ENCODE peak calls at places on chromosomes 3 and 15, in eight cellular contexts. One of them, this sample, is unnamed.

GRCh38 chr3:14509796-14510100 is 30.4 kb downstream of the GRIP2 start:
- DNase-seq in body of pancreas: no peak
- DNase-seq in HepG2: no peak
- DNase-seq in BE2C: no peak
- DNase-seq in epithelial cell of esophagus: no peak
- DNase-seq in AG10803: no peak
- DNase-seq in bronchial epithelial cell: no peak
- DNase-seq in Peyer's patch: peak; percentile 34
- DNase-seq in this sample: no peak

GRCh38 chr15:62512906-62513305 is 347.8 kb upstream of the C2CD4B start:
- DNase-seq in body of pancreas: no peak
- DNase-seq in HepG2: no peak
- DNase-seq in BE2C: no peak
- DNase-seq in epithelial cell of esophagus: no peak
- DNase-seq in AG10803: no peak
- DNase-seq in bronchial epithelial cell: no peak
- DNase-seq in Peyer's patch: no peak
- DNase-seq in this sample: no peak

GRCh38 chr3:134600685-134601502 is 49.9 kb downstream of the KY start:
- DNase-seq in body of pancreas: peak; percentile 66
- DNase-seq in HepG2: peak; percentile 23
- DNase-seq in BE2C: peak; percentile 81
- DNase-seq in epithelial cell of esophagus: peak; percentile 66
- DNase-seq in AG10803: peak; percentile 55
- DNase-seq in bronchial epithelial cell: peak; percentile 29
- DNase-seq in Peyer's patch: peak; percentile 59
- DNase-seq in this sample: peak; percentile 73

GRCh38 chr15:95371664-95372063 is 958.8 kb upstream of the NR2F2 start:
- DNase-seq in body of pancreas: no peak
- DNase-seq in HepG2: no peak
- DNase-seq in BE2C: no peak
- DNase-seq in epithelial cell of esophagus: peak; percentile 57
- DNase-seq in AG10803: no peak
- DNase-seq in bronchial epithelial cell: peak; percentile 57
- DNase-seq in Peyer's patch: no peak
- DNase-seq in this sample: peak; percentile 2

GRCh38 chr15:62889734-62890505 is 152.6 kb upstream of the TPM1 start:
- DNase-seq in body of pancreas: peak; percentile 64
- DNase-seq in HepG2: no peak
- DNase-seq in BE2C: no peak
- DNase-seq in epithelial cell of esophagus: peak; percentile 59
- DNase-seq in AG10803: peak; percentile 92
- DNase-seq in bronchial epithelial cell: peak; percentile 73
- DNase-seq in Peyer's patch: no peak
- DNase-seq in this sample: peak; percentile 91

GRCh38 chr15:26674467-26674866 is 98.4 kb downstream of the GABRB3 start:
- DNase-seq in body of pancreas: no peak
- DNase-seq in HepG2: no peak
- DNase-seq in BE2C: peak; percentile 71
- DNase-seq in epithelial cell of esophagus: no peak
- DNase-seq in AG10803: no peak
- DNase-seq in bronchial epithelial cell: no peak
- DNase-seq in Peyer's patch: no peak
- DNase-seq in this sample: no peak

GRCh38 chr15:40430271-40430805 is 10.4 kb upstream of the BAHD1 start:
- DNase-seq in body of pancreas: no peak
- DNase-seq in HepG2: no peak
- DNase-seq in BE2C: no peak
- DNase-seq in epithelial cell of esophagus: peak; percentile 37
- DNase-seq in AG10803: peak; percentile 64
- DNase-seq in bronchial epithelial cell: no peak
- DNase-seq in Peyer's patch: no peak
- DNase-seq in this sample: peak; percentile 38

GRCh38 chr3:132161608-132162007 is 126.8 kb upstream of the CPNE4 start:
- DNase-seq in body of pancreas: no peak
- DNase-seq in HepG2: no peak
- DNase-seq in BE2C: peak; percentile 22
- DNase-seq in epithelial cell of esophagus: no peak
- DNase-seq in AG10803: no peak
- DNase-seq in bronchial epithelial cell: no peak
- DNase-seq in Peyer's patch: no peak
- DNase-seq in this sample: no peak

GRCh38 chr15:59484399-59484798 is 46.4 kb downstream of the FAM81A start:
- DNase-seq in body of pancreas: no peak
- DNase-seq in HepG2: no peak
- DNase-seq in BE2C: no peak
- DNase-seq in epithelial cell of esophagus: no peak
- DNase-seq in AG10803: no peak
- DNase-seq in bronchial epithelial cell: no peak
- DNase-seq in Peyer's patch: no peak
- DNase-seq in this sample: no peak

GRCh38 chr15:39556461-39556860 is 24.4 kb upstream of the THBS1 start:
- DNase-seq in body of pancreas: no peak
- DNase-seq in HepG2: no peak
- DNase-seq in BE2C: no peak
- DNase-seq in epithelial cell of esophagus: peak; percentile 82
- DNase-seq in AG10803: no peak
- DNase-seq in bronchial epithelial cell: peak; percentile 83
- DNase-seq in Peyer's patch: no peak
- DNase-seq in this sample: no peak

DNA sequence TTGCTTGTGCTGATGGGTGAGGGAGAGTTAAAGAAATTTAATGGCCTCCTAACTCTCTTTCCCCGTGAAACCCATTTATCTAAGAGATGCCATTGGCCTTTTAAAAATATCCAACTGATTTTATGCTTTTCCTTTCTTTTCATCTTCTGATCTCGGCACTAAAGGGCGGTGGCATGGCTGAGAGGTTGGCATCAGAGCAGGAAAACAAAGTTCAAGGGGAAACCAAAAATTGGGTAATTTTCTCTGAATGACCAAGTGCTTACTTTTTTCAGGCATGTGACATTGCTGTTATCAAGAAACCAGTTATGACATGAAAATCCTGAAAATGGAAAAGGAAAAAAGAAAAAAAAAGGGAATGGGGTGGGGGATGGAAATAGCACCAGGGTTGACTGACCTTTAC is 3.2 kb downstream of the CGNL1 start:
- DNase-seq in body of pancreas: no peak
- DNase-seq in HepG2: no peak
- DNase-seq in BE2C: no peak
- DNase-seq in epithelial cell of esophagus: no peak
- DNase-seq in AG10803: no peak
- DNase-seq in bronchial epithelial cell: no peak
- DNase-seq in Peyer's patch: no peak
- DNase-seq in this sample: no peak
- H3K4me3 ChIP-seq in body of pancreas: no peak overlapping the region
- H3K4me3 ChIP-seq in HepG2: no peak overlapping the region
- H3K4me3 ChIP-seq in BE2C: no peak overlapping the region
- H3K4me3 ChIP-seq in epithelial cell of esophagus: no peak overlapping the region
- H3K4me3 ChIP-seq in AG10803: no peak overlapping the region
- H3K4me3 ChIP-seq in bronchial epithelial cell: no peak overlapping the region
- H3K4me3 ChIP-seq in Peyer's patch: no peak overlapping the region
- H3K4me3 ChIP-seq in this sample: no peak overlapping the region

GRCh38 chr3:40576431-40576830 is 51.7 kb downstream of the ZNF621 start:
- DNase-seq in body of pancreas: no peak
- DNase-seq in HepG2: no peak
- DNase-seq in BE2C: no peak
- DNase-seq in epithelial cell of esophagus: no peak
- DNase-seq in AG10803: no peak
- DNase-seq in bronchial epithelial cell: peak; percentile 8
- DNase-seq in Peyer's patch: no peak
- DNase-seq in this sample: no peak
- H3K4me3 ChIP-seq in body of pancreas: no peak overlapping the region
- H3K4me3 ChIP-seq in HepG2: no peak overlapping the region
- H3K4me3 ChIP-seq in BE2C: no peak overlapping the region
- H3K4me3 ChIP-seq in epithelial cell of esophagus: no peak overlapping the region
- H3K4me3 ChIP-seq in AG10803: no peak overlapping the region
- H3K4me3 ChIP-seq in bronchial epithelial cell: no peak overlapping the region
- H3K4me3 ChIP-seq in Peyer's patch: no peak overlapping the region
- H3K4me3 ChIP-seq in this sample: no peak overlapping the region

DNA sequence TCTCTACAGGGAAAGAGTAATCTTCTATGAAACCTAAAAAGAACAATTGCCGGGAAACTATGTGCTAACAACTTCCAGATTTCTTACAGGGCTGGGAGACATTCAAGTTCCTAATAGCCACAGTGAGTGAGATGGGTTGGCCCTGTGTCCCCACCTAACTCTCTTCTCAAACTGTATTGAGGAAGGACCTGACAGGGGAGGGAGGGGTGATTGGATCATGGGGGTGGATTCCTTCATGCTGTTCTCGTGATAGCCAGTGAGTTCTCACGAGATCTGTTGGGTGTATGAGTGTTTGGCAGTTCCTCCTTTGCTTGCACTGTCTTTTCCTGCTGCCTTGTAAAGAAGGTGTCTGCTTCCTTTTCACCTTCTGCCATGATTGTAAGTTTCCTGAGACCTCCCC is 958.7 kb downstream of the AGBL1 start:
- DNase-seq in body of pancreas: no peak
- DNase-seq in HepG2: no peak
- DNase-seq in BE2C: no peak
- DNase-seq in epithelial cell of esophagus: no peak
- DNase-seq in AG10803: peak; percentile 10
- DNase-seq in bronchial epithelial cell: no peak
- DNase-seq in Peyer's patch: no peak
- DNase-seq in this sample: peak; percentile 74
- H3K4me3 ChIP-seq in body of pancreas: no peak overlapping the region
- H3K4me3 ChIP-seq in HepG2: no peak overlapping the region
- H3K4me3 ChIP-seq in BE2C: no peak overlapping the region
- H3K4me3 ChIP-seq in epithelial cell of esophagus: no peak overlapping the region
- H3K4me3 ChIP-seq in AG10803: no peak overlapping the region
- H3K4me3 ChIP-seq in bronchial epithelial cell: no peak overlapping the region
- H3K4me3 ChIP-seq in Peyer's patch: no peak overlapping the region
- H3K4me3 ChIP-seq in this sample: no peak overlapping the region

GRCh38 chr3:125140817-125141595 is 71.5 kb downstream of the SLC12A8 start:
- DNase-seq in body of pancreas: no peak
- DNase-seq in HepG2: no peak
- DNase-seq in BE2C: no peak
- DNase-seq in epithelial cell of esophagus: no peak
- DNase-seq in AG10803: no peak
- DNase-seq in bronchial epithelial cell: no peak
- DNase-seq in Peyer's patch: no peak
- DNase-seq in this sample: no peak

GRCh38 chr3:125143538-125143937 is 69.0 kb downstream of the SLC12A8 start:
- DNase-seq in body of pancreas: no peak
- DNase-seq in HepG2: no peak
- DNase-seq in BE2C: no peak
- DNase-seq in epithelial cell of esophagus: no peak
- DNase-seq in AG10803: no peak
- DNase-seq in bronchial epithelial cell: no peak
- DNase-seq in Peyer's patch: no peak
- DNase-seq in this sample: peak; percentile 52

GRCh38 chr3:125140011-125140813 is 72.3 kb downstream of the SLC12A8 start:
- DNase-seq in body of pancreas: no peak
- DNase-seq in HepG2: no peak
- DNase-seq in BE2C: no peak
- DNase-seq in epithelial cell of esophagus: peak; percentile 91
- DNase-seq in AG10803: peak; percentile 85
- DNase-seq in bronchial epithelial cell: peak; percentile 89
- DNase-seq in Peyer's patch: no peak
- DNase-seq in this sample: peak; percentile 56

GRCh38 chr3:125142418-125142778 is 70.2 kb downstream of the SLC12A8 start:
- DNase-seq in body of pancreas: no peak
- DNase-seq in HepG2: no peak
- DNase-seq in BE2C: no peak
- DNase-seq in epithelial cell of esophagus: no peak
- DNase-seq in AG10803: no peak
- DNase-seq in bronchial epithelial cell: no peak
- DNase-seq in Peyer's patch: no peak
- DNase-seq in this sample: no peak

GRCh38 chr3:125141596-125142417 is 70.7 kb downstream of the SLC12A8 start:
- DNase-seq in body of pancreas: peak; percentile 49
- DNase-seq in HepG2: no peak
- DNase-seq in BE2C: peak; percentile 41
- DNase-seq in epithelial cell of esophagus: peak; percentile 42
- DNase-seq in AG10803: peak; percentile 40
- DNase-seq in bronchial epithelial cell: no peak
- DNase-seq in Peyer's patch: peak; percentile 90
- DNase-seq in this sample: no peak
- H3K4me3 ChIP-seq in body of pancreas: no peak overlapping the region
- H3K4me3 ChIP-seq in HepG2: no peak overlapping the region
- H3K4me3 ChIP-seq in BE2C: peak overlapping the region; percentile 32
- H3K4me3 ChIP-seq in epithelial cell of esophagus: peak overlapping the region; percentile 22
- H3K4me3 ChIP-seq in AG10803: peak overlapping the region; percentile 26
- H3K4me3 ChIP-seq in bronchial epithelial cell: peak overlapping the region; percentile 27
- H3K4me3 ChIP-seq in Peyer's patch: peak overlapping the region; percentile 44
- H3K4me3 ChIP-seq in this sample: no peak overlapping the region

DNA sequence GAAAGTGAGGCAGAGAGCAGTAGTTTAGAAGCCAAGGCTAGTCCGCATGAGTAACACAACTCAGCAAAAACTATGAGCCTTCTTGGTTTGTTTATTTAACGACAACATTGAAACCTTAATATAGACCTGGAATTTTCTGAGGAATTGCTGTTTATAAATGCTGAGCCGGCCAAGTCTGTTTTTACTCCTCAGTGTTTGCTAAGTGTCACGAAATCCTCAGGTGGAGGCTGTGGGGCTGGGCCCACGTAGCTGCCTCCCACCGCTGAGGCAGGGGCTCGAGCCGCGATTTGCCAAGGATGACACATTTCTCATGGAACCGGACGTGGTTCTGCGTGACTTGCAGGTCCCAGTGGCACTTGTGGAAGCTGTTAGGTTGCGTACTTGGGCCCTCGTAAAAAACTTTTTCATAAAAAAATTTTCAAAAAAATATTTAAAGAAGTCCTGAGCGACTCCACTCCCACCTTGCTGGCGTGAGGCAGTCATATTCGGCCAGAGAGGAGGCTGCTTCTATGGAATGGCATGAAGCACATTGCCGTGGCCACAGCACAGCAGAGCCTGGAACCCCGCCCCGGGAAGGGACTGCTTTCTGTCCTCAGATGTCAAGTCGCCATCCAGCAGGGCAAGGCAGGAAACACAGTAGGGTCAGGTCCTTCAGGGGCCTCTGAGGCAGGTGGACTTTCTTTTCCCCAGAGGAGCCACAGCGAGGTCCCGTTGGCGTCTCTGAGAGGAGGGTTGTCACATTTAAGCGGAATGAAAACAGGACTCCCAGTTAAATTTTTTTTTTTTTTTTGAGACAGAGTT is 64.8 kb upstream of the PCSK6 start:
- DNase-seq in body of pancreas: no peak
- DNase-seq in HepG2: no peak
- DNase-seq in BE2C: no peak
- DNase-seq in epithelial cell of esophagus: no peak
- DNase-seq in AG10803: no peak
- DNase-seq in bronchial epithelial cell: no peak
- DNase-seq in Peyer's patch: no peak
- DNase-seq in this sample: no peak
- H3K4me3 ChIP-seq in body of pancreas: no peak overlapping the region
- H3K4me3 ChIP-seq in HepG2: no peak overlapping the region
- H3K4me3 ChIP-seq in BE2C: no peak overlapping the region
- H3K4me3 ChIP-seq in epithelial cell of esophagus: no peak overlapping the region
- H3K4me3 ChIP-seq in AG10803: no peak overlapping the region
- H3K4me3 ChIP-seq in bronchial epithelial cell: no peak overlapping the region
- H3K4me3 ChIP-seq in Peyer's patch: no peak overlapping the region
- H3K4me3 ChIP-seq in this sample: no peak overlapping the region

GRCh38 chr3:141055136-141055535 is 4.0 kb downstream of the SPSB4 start:
- DNase-seq in body of pancreas: no peak
- DNase-seq in HepG2: no peak
- DNase-seq in BE2C: no peak
- DNase-seq in epithelial cell of esophagus: no peak
- DNase-seq in AG10803: no peak
- DNase-seq in bronchial epithelial cell: no peak
- DNase-seq in Peyer's patch: no peak
- DNase-seq in this sample: no peak
- H3K4me3 ChIP-seq in body of pancreas: no peak overlapping the region
- H3K4me3 ChIP-seq in HepG2: no peak overlapping the region
- H3K4me3 ChIP-seq in BE2C: no peak overlapping the region
- H3K4me3 ChIP-seq in epithelial cell of esophagus: no peak overlapping the region
- H3K4me3 ChIP-seq in AG10803: no peak overlapping the region
- H3K4me3 ChIP-seq in bronchial epithelial cell: no peak overlapping the region
- H3K4me3 ChIP-seq in Peyer's patch: no peak overlapping the region
- H3K4me3 ChIP-seq in this sample: no peak overlapping the region

This sample was measured in fibroblast of the aortic adventitia.